ENCODE peak calls at places on chromosomes 2 and 18, in four cellular contexts. S is naive thymus-derived CD8-positive, alpha-beta T cell; N is RWPE1; X is choroid plexus epithelial cell. O is an unnamed sample.

GRCh38 chr2:74834806-74835755 is 1.2 kb downstream of the HK2 start:
- DNase-seq in S (peak; percentile 49), N (peak; percentile 78), X (no peak), O (peak; percentile 62)

GRCh38 chr2:21043744-21044532 is at the start of gene APOB:
- DNase-seq in S (no peak), N (no peak), X (no peak), O (no peak)

GRCh38 chr18:70019136-70019535 is 71.5 kb upstream of the CD226 start:
- DNase-seq in S (no peak), N (no peak), X (no peak), O (no peak)

GRCh38 chr18:48541026-48541746 is 2.4 kb downstream of the CTIF start:
- DNase-seq in S (no peak), N (peak; percentile 20), X (peak; percentile 80), O (peak; percentile 74)

GRCh38 chr2:218024871-218025270 is 22.1 kb upstream of the TNS1 start:
- DNase-seq in S (peak; percentile 11), N (no peak), X (no peak), O (no peak)

GRCh38 chr2:190780594-190780993 is 100.0 kb upstream of the GLS start:
- DNase-seq in S (no peak), N (no peak), X (no peak), O (no peak)

GRCh38 chr18:76557026-76557575 is 62.1 kb upstream of the ZNF516 start:
- DNase-seq in S (no peak), N (no peak), X (peak; percentile 34), O (no peak)

GRCh38 chr18:49377742-49378141 is 82.7 kb downstream of the DYM start:
- DNase-seq in S (no peak), N (no peak), X (no peak), O (no peak)

GRCh38 chr18:27954226-27954625 is 222.7 kb downstream of the CDH2 start:
- DNase-seq in S (no peak), N (no peak), X (peak; percentile 93), O (peak; percentile 35)

GRCh38 chr2:175218551-175218950 is 37.0 kb upstream of the ATP5MC3 start:
- DNase-seq in S (no peak), N (no peak), X (no peak), O (no peak)

GRCh38 chr2:60794271-60794863 is 38.3 kb downstream of the PAPOLG start:
- DNase-seq in S (no peak), N (peak; percentile 36), X (peak; percentile 56), O (peak; percentile 19)

GRCh38 chr2:12684471-12684936 is 32.2 kb upstream of the TRIB2 start:
- DNase-seq in S (no peak), N (peak; percentile 59), X (peak; percentile 70), O (peak; percentile 79)

GRCh38 chr18:715626-716025 is 3.2 kb upstream of the ENOSF1 start:
- DNase-seq in S (no peak), N (peak; percentile 14), X (peak; percentile 31), O (peak; percentile 75)

GRCh38 chr2:42967959-42968674 is 175.7 kb upstream of the HAAO start:
- DNase-seq in S (no peak), N (no peak), X (peak; percentile 84), O (no peak)

GRCh38 chr2:29749041-29749440 is 172.3 kb downstream of the ALK start:
- DNase-seq in S (no peak), N (peak; percentile 13), X (no peak), O (peak; percentile 42)

GRCh38 chr2:196959291-196959690 is 32.8 kb upstream of the PGAP1 start:
- DNase-seq in S (no peak), N (no peak), X (no peak), O (no peak)

GRCh38 chr2:239835056-239835455 is 190.1 kb downstream of the NDUFA10 start:
- DNase-seq in S (no peak), N (no peak), X (no peak), O (no peak)

GRCh38 chr2:13698847-13699246 is 933.7 kb upstream of the LRATD1 start:
- DNase-seq in S (no peak), N (no peak), X (no peak), O (no peak)

GRCh38 chr2:132975490-132976105 is 305.6 kb upstream of the LYPD1 start:
- DNase-seq in S (no peak), N (no peak), X (no peak), O (no peak)

O was measured in epithelial cell of esophagus.